ENCODE peak calls at places on chromosomes 12 and 14, in four cellular contexts. Y is psoas muscle, M is retinal pigment epithelial cell, H is H1. S is an unnamed sample.

GRCh38 chr12:10363922-10364838 is 25.7 kb downstream of the KLRK1 start:
- DNase-seq in Y (peak), M (no peak), H (no peak), S (no peak)

GRCh38 chr14:102043251-102044025 is 43.4 kb downstream of the HSP90AA1 start:
- DNase-seq in H (no peak), Y (peak), M (no peak), S (no peak)

GRCh38 chr14:95533391-95533821 is 1.4 kb upstream of the GLRX5 start:
- DNase-seq in Y (no peak), H (no peak), M (no peak), S (no peak)

GRCh38 chr14:92719421-92719820 is 29.0 kb downstream of the LGMN start:
- DNase-seq in M (no peak), Y (no peak), H (no peak), S (no peak)

GRCh38 chr12:52333321-52333720 is 12.1 kb upstream of the KRT83 start:
- DNase-seq in H (no peak), M (no peak), Y (no peak), S (no peak)

GRCh38 chr14:22752422-22752821 is 14.1 kb upstream of the OXA1L start:
- DNase-seq in M (no peak), H (no peak), Y (no peak), S (no peak)

GRCh38 chr12:82425241-82425640 is 66.9 kb downstream of the METTL25 start:
- DNase-seq in M (peak), H (no peak), Y (no peak), S (no peak)

GRCh38 chr12:48125985-48126384 is 6.8 kb downstream of the PFKM start:
- DNase-seq in M (no peak), Y (peak), H (no peak), S (no peak)

GRCh38 chr12:1422604-1423315 is 171.6 kb downstream of the FBXL14 start:
- DNase-seq in H (no peak), M (no peak), Y (no peak), S (no peak)

GRCh38 chr14:69672372-69672771 is 61.0 kb downstream of the SUSD6 start:
- DNase-seq in M (no peak), H (no peak), Y (no peak), S (no peak)

GRCh38 chr12:48980953-48981756 is 3.0 kb downstream of the WNT1 start:
- DNase-seq in Y (no peak), M (no peak), H (no peak), S (no peak)

GRCh38 chr12:65916991-65917676 is 92.9 kb downstream of the HMGA2 start:
- DNase-seq in H (no peak), M (no peak), Y (no peak), S (no peak)

DNA sequence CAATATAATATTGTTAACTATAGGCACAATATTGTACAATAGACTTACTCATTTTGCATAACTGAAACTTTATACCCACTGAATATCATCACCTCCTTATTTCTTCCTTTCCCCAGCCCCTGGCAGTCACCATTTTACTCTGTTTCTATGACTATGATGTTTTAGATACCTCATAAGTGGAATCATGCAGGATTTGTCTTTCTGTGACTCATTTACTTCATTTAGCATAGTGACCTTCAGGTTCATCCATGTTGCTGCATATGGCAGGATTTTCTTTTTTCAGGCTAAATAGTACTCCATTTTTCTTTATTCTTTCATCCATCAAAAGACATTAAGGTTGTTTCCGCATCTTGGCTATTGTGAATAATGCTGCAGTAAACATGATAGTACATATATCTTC is 18.9 kb downstream of the USP15 start:
- DNase-seq in H (no peak), Y (no peak), M (no peak), S (no peak)
- TF ChIP-seq CTCF in H (no peak), Y (no peak), M (no peak), S (no peak)

DNA sequence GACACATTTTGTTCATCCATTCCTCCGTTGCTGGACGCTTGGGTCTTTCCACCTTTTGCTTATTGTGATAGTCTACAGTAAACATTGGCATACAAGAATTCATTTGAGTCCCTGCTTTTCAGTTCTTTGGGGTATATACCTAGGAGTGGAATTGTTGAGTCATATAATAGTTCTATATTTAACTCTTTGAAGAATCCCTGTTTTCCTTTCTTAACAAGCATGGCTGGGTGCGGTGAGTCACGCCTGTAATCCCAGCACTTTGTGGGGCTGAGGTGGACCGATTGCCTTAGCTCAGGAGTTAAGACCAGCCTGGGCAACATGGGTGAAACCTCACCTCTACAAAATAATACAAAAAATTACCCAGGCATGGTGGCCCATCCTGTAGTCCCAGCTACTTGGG is 75.4 kb downstream of the CCDC92 start:
- DNase-seq in Y (no peak), M (peak), H (no peak), S (no peak)
- H3K4me3 ChIP-seq in Y (no peak), M (no peak), H (no peak), S (no peak)

DNA sequence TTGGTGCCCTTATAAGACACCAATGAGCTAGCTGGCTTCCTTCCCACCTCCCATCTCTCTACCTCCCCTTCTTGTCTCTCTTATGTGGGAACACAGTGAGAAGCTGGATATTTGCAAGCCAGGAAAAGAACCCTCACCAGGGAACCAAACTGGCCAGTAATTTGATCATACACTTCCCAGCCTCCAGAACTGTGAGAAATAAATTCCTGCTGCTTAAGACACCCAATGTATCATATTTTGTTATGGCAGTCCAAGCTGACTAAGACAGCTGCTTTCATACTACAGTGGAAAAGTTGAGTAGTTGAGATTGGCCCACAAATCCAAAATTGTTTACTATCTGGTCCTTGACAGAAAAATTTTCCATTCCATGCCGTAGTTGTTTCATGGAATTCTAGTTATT is 269.0 kb downstream of the KCNH5 start:
- DNase-seq in M (no peak), H (no peak), Y (no peak), S (no peak)
- TF ChIP-seq CTCF in M (no peak), H (no peak), Y (no peak), S (no peak)

GRCh38 chr12:94874986-94875312 is 128.5 kb downstream of the NDUFA12 start:
- DNase-seq in H (no peak), Y (no peak), M (no peak), S (no peak)

GRCh38 chr12:94873368-94874085 is 130.0 kb downstream of the NDUFA12 start:
- DNase-seq in M (no peak), Y (peak), H (peak), S (no peak)

GRCh38 chr12:94872671-94873367 is 130.7 kb downstream of the NDUFA12 start:
- DNase-seq in H (peak), Y (peak), M (no peak), S (no peak)

GRCh38 chr12:94875525-94875924 is 128.0 kb downstream of the NDUFA12 start:
- DNase-seq in H (no peak), Y (no peak), M (no peak), S (peak)

GRCh38 chr12:94874086-94874985 is 129.2 kb downstream of the NDUFA12 start:
- DNase-seq in H (no peak), M (no peak), Y (no peak), S (no peak)
- H3K4me3 ChIP-seq in H (peak), M (peak), Y (peak), S (peak)

DNA sequence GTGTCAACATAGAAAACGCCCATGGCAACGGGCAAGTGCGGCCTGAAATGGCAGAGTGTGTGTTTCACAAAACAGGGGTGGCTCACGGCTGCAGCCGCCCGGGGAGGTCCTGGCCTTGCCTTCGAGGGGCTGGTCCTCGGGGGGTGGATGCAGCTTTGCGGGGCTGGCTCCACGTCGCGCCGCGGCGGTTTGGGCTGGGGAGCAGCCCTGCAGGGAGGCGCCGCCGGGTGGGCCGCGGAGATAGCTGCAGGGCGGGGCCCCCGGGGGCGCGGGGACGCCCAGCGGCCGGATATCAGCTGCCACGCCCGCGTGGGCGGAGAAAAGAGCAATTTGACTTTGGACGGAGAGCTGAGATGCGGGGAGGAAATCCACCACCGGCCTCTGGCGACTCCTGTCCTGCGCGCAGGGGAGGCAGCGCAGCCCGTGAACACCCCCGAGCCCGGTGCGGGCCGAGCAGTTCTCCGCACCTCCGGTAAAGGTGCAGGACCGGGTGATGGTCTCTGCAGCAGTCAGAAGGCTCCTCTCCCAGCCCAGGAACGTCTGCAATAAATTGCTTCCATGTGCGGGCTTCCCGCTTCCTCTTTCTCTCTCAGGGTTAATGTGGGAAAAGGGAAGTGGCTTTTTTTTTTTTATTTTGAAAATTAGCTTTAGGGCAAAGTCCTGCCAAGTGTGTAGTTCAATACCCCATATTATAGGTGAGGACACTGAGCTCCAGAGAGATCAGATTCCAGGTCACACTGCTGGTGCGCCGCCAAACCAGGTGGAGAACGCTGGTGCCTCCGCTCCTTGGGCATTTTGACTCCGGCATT is 110.5 kb downstream of the ARF6 start:
- DNase-seq in M (no peak), H (peak), Y (peak), S (no peak)
- TF ChIP-seq CTCF in M (peak), H (no peak), Y (peak), S (peak)

GRCh38 chr12:75294338-75294737 is 35.8 kb downstream of the CAPS2 start:
- DNase-seq in M (no peak), Y (no peak), H (no peak), S (no peak)
- H3K4me3 ChIP-seq in M (no peak), Y (no peak), H (no peak), S (no peak)

DNA sequence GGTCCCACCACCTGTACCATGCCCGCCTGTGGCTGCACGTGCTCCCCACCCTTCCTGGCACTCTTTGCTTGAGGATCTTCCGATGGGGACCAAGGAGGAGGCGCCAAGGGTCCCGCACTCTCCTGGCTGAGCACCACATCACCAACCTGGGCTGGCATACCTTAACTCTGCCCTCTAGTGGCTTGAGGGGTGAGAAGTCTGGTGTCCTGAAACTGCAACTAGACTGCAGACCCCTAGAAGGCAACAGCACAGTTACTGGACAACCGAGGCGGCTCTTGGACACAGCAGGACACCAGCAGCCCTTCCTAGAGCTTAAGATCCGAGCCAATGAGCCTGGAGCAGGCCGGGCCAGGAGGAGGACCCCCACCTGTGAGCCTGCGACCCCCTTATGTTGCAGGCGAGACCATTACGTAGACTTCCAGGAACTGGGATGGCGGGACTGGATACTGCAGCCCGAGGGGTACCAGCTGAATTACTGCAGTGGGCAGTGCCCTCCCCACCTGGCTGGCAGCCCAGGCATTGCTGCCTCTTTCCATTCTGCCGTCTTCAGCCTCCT is 1.1 kb downstream of the INHBE start:
- DNase-seq in H (peak), M (no peak), Y (no peak), S (no peak)
- TF ChIP-seq CTCF in H (peak), M (peak), Y (peak), S (peak)

DNA sequence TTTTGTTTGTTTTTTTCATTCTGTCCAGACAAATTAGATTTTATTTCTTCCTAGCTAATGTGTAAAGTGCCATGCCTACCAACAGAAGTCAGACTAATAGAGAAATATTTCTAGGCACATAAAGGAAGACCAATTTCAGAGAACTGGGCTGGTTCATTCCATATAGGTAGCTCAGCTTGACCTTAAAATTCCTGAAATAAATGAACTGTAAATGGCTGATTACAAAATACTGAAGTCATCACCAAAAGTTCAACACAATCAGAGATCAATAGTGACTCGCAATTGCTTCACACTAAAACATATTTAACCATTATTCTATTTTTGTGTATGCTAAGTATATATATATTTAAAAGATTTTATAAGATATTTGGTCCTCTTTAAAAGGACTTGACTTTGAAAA is 34.2 kb downstream of the PTPRB start:
- DNase-seq in Y (no peak), H (no peak), M (no peak), S (peak)
- H3K4me3 ChIP-seq in Y (no peak), H (no peak), M (no peak), S (no peak)

DNA sequence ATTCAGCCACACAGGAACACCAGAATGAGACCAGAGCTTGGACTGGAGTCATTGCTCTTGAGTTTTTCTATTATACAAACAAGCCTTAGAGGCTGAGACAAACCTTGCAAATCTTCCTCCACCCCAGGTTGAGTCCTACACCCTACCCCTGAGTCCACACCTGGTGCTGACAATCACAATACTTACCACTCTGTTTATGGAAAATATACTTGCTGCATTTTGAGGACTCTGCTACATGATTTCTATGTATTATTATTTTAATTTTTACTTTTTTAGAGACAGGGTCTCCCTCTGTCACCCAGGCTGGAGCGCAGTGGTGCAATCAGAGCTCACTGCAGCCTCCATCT is 101.4 kb downstream of the EGLN3 start:
- DNase-seq in H (no peak), M (no peak), Y (no peak), S (no peak)
- TF ChIP-seq CTCF in H (no peak), M (no peak), Y (no peak), S (no peak)